ENCODE peak calls at places on chromosomes 7 and 10, in four cellular contexts. I is non-pigmented ciliary epithelial cell, R is SW 1271, P is DMS79. E is an unnamed sample.

GRCh38 chr7:129438839-129439640 is 4.8 kb downstream of the STRIP2 start:
- DNase-seq in I (peak), R (peak), P (no peak), E (no peak)

GRCh38 chr10:122244001-122244715 is 26.9 kb upstream of the BTBD16 start:
- DNase-seq in P (no peak), I (no peak), R (no peak), E (no peak)

GRCh38 chr7:38796636-38797501 is 112.1 kb downstream of the VPS41 start:
- DNase-seq in R (peak), P (peak), I (peak), E (no peak)

GRCh38 chr10:35007858-35008301 is 82.3 kb downstream of the CUL2 start:
- DNase-seq in R (no peak), I (no peak), P (peak), E (no peak)

GRCh38 chr10:91103384-91104184 is 116.9 kb upstream of the PCGF5 start:
- DNase-seq in I (no peak), R (no peak), P (no peak), E (no peak)

GRCh38 chr7:92717982-92718716 is 118.2 kb downstream of the CDK6 start:
- DNase-seq in P (peak), R (peak), I (no peak), E (peak)

GRCh38 chr7:70512719-70513118 is 619.2 kb upstream of the GALNT17 start:
- DNase-seq in I (no peak), R (no peak), P (peak), E (no peak)

GRCh38 chr10:12707461-12708185 is 293.9 kb downstream of the CCDC3 start:
- DNase-seq in I (peak), R (peak), P (peak), E (no peak)

GRCh38 chr7:151872531-151873401 is 4.1 kb downstream of the PRKAG2 start:
- DNase-seq in P (no peak), I (no peak), R (no peak), E (no peak)

GRCh38 chr10:118564652-118565051 is 30.8 kb downstream of the PRLHR start:
- DNase-seq in R (no peak), I (no peak), P (no peak), E (no peak)

GRCh38 chr7:115297651-115298050 is 375.8 kb downstream of the MDFIC start:
- DNase-seq in P (no peak), I (peak), R (no peak), E (no peak)

GRCh38 chr7:47253650-47254080 is 328.2 kb downstream of the TNS3 start:
- DNase-seq in P (no peak), I (peak), R (peak), E (no peak)

GRCh38 chr10:69409968-69410367 is 6.8 kb downstream of the TACR2 start:
- DNase-seq in P (no peak), R (no peak), I (no peak), E (no peak)

GRCh38 chr10:68826764-68827591 is at the start of gene STOX1:
- DNase-seq in P (no peak), I (no peak), R (peak), E (peak)

GRCh38 chr7:98802088-98802780 is 67.6 kb downstream of the TMEM130 start:
- DNase-seq in P (peak), R (no peak), I (peak), E (no peak)

GRCh38 chr7:25359471-25360059 is 131.3 kb upstream of the NPVF start:
- DNase-seq in P (peak), R (no peak), I (no peak), E (peak)

GRCh38 chr7:149670288-149670687 is 103.1 kb downstream of the ZNF467 start:
- DNase-seq in R (no peak), P (peak), I (no peak), E (no peak)

GRCh38 chr7:104431930-104432329 is 103.5 kb downstream of the LHFPL3 start:
- DNase-seq in P (no peak), R (no peak), I (no peak), E (no peak)

E was measured in NCI-H187.